ENCODE peak calls at places on chromosomes 6 and 20, in nine cellular contexts. M is HL-60, R is fibroblast of lung, O is uterus, Q is IMR-90, X is stomach, T is tibial artery, P is ovary, F is Peyer's patch. Z is an unnamed sample.

GRCh38 chr6:14550410-14550809 is 432.8 kb downstream of the CD83 start:
- DNase-seq in M (no peak), R (no peak), O (no peak), Q (no peak), X (no peak), T (no peak), P (no peak), F (no peak), Z (no peak)

GRCh38 chr6:1418471-1419191 is 29.3 kb downstream of the FOXF2 start:
- DNase-seq in M (peak), R (peak), O (no peak), Q (peak), X (no peak), T (no peak), P (no peak), F (no peak), Z (no peak)

GRCh38 chr20:5833309-5833941 is 83.2 kb downstream of the SHLD1 start:
- DNase-seq in M (no peak), R (no peak), O (no peak), Q (no peak), X (no peak), T (no peak), P (no peak), F (no peak), Z (no peak)

GRCh38 chr6:24824142-24824755 is 25.5 kb upstream of the ARMH2 start:
- DNase-seq in M (no peak), R (no peak), O (no peak), Q (no peak), X (no peak), T (no peak), P (no peak), F (no peak), Z (no peak)

GRCh38 chr20:50295762-50296449 is 105.3 kb downstream of the CEBPB start:
- DNase-seq in M (no peak), R (no peak), O (peak), Q (no peak), X (peak), T (no peak), P (no peak), F (no peak), Z (no peak)

GRCh38 chr20:64037498-64038213 is 1.7 kb downstream of the C20orf204 start:
- DNase-seq in M (no peak), R (no peak), O (no peak), Q (no peak), X (no peak), T (no peak), P (no peak), F (no peak), Z (no peak)

GRCh38 chr6:3913077-3913957 is 64.1 kb downstream of the FAM50B start:
- DNase-seq in M (no peak), R (peak), O (peak), Q (peak), X (peak), T (peak), P (peak), F (no peak), Z (no peak)

GRCh38 chr20:20712004-20712473 is 405 bp downstream of the RALGAPA2 start:
- DNase-seq in M (no peak), R (peak), O (no peak), Q (no peak), X (peak), T (no peak), P (no peak), F (no peak), Z (no peak)

GRCh38 chr20:39874049-39874893 is 814.8 kb downstream of the MAFB start:
- DNase-seq in M (peak), R (peak), O (peak), Q (peak), X (peak), T (peak), P (peak), F (peak), Z (no peak)

GRCh38 chr6:160261991-160262718 is 3.5 kb upstream of the SLC22A2 start:
- DNase-seq in M (no peak), R (no peak), O (no peak), Q (no peak), X (no peak), T (no peak), P (no peak), F (no peak), Z (no peak)

GRCh38 chr20:17611540-17612286 is 41.8 kb downstream of the DSTN start:
- DNase-seq in M (no peak), R (peak), O (no peak), Q (no peak), X (peak), T (peak), P (peak), F (no peak), Z (no peak)

GRCh38 chr6:137872071-137872470 is 5.0 kb downstream of the TNFAIP3 start:
- DNase-seq in M (no peak), R (no peak), O (no peak), Q (peak), X (no peak), T (no peak), P (no peak), F (no peak), Z (no peak)

GRCh38 chr20:41183391-41183790 is 46.0 kb downstream of the PLCG1 start:
- DNase-seq in M (no peak), R (no peak), O (no peak), Q (no peak), X (peak), T (no peak), P (no peak), F (peak), Z (no peak)

GRCh38 chr6:107264357-107264831 is 149.1 kb upstream of the BEND3 start:
- DNase-seq in M (no peak), R (peak), O (no peak), Q (peak), X (no peak), T (no peak), P (no peak), F (no peak), Z (no peak)

GRCh38 chr20:40776702-40777457 is 87.8 kb upstream of the MAFB start:
- DNase-seq in M (no peak), R (no peak), O (no peak), Q (no peak), X (no peak), T (no peak), P (no peak), F (no peak), Z (no peak)

GRCh38 chr6:141264101-141264500 is 868.6 kb upstream of the GJE1 start:
- DNase-seq in M (no peak), R (no peak), O (no peak), Q (peak), X (no peak), T (no peak), P (no peak), F (no peak), Z (no peak)

GRCh38 chr6:44113396-44113795 is 13.9 kb downstream of the MRPL14 start:
- DNase-seq in M (no peak), R (no peak), O (no peak), Q (no peak), X (no peak), T (no peak), P (no peak), F (no peak), Z (no peak)

GRCh38 chr6:38509713-38510112 is 130.0 kb downstream of the BTBD9 start:
- DNase-seq in M (no peak), R (peak), O (no peak), Q (peak), X (no peak), T (no peak), P (no peak), F (no peak), Z (no peak)

GRCh38 chr6:95083506-95083905 is 493.8 kb upstream of the MANEA start:
- DNase-seq in M (no peak), R (no peak), O (no peak), Q (no peak), X (no peak), T (no peak), P (no peak), F (no peak), Z (no peak)

GRCh38 chr6:95084867-95085266 is 492.5 kb upstream of the MANEA start:
- DNase-seq in M (no peak), R (no peak), O (no peak), Q (no peak), X (no peak), T (no peak), P (no peak), F (no peak), Z (no peak)

GRCh38 chr6:95078457-95078856 is 498.9 kb upstream of the MANEA start:
- DNase-seq in M (no peak), R (no peak), O (no peak), Q (no peak), X (no peak), T (no peak), P (no peak), F (no peak), Z (no peak)

GRCh38 chr6:95081231-95081630 is 496.1 kb upstream of the MANEA start:
- DNase-seq in M (no peak), R (no peak), O (no peak), Q (no peak), X (no peak), T (no peak), P (no peak), F (no peak), Z (no peak)

GRCh38 chr6:95081949-95082348 is 495.4 kb upstream of the MANEA start:
- DNase-seq in M (no peak), R (no peak), O (no peak), Q (no peak), X (no peak), T (no peak), P (no peak), F (no peak), Z (no peak)
- H3K27ac ChIP-seq in M (no peak), R (no peak), O (no peak), Q (no peak), X (no peak), T (no peak), P (no peak), F (no peak), Z (no peak)

GRCh38 chr6:36659271-36659670 is 19.2 kb upstream of the CDKN1A start:
- DNase-seq in M (no peak), R (peak), O (peak), Q (peak), X (no peak), T (no peak), P (no peak), F (no peak), Z (no peak)

GRCh38 chr6:36663504-36664446 is 14.7 kb upstream of the CDKN1A start:
- DNase-seq in M (no peak), R (no peak), O (no peak), Q (no peak), X (no peak), T (no peak), P (no peak), F (no peak), Z (no peak)

GRCh38 chr6:36662380-36662779 is 16.1 kb upstream of the CDKN1A start:
- DNase-seq in M (no peak), R (no peak), O (no peak), Q (no peak), X (no peak), T (no peak), P (no peak), F (no peak), Z (no peak)

GRCh38 chr6:36662827-36663256 is 15.7 kb upstream of the CDKN1A start:
- DNase-seq in M (no peak), R (no peak), O (no peak), Q (no peak), X (peak), T (no peak), P (no peak), F (no peak), Z (peak)

DNA sequence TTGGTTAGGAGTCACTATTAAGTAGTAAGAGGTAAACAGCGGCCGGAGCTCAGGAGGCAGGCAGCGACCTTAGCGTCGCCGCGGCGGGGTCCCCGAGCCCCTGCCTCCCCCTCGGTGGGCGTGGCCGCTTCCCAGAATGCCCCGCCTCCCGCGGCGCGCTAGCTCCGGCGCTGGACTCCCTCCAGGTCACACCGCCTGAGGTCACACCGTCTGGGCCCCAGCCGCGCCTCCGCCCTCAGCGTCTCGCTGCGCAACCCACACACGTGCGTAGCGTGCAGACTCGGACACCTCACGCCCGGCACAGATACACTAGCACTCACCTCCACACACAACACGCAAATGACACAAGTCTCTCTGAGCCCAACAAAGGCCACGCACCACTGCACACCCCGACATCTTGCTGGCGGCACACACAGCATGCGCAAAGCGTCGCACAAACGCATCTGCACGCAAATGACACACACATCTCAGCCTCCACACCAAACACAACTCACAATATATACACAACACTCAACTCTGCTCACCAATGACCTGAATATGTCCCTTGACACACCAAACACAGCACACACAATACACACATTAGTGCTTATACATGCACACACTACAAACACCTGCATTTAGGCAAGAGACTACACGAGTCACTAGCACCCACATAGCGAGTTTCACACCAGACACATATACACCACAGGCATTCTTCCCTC is 17.6 kb upstream of the CDKN1A start:
- DNase-seq in M (no peak), R (peak), O (no peak), Q (no peak), X (peak), T (no peak), P (peak), F (no peak), Z (no peak)
- H3K4me3 ChIP-seq in M (no peak), R (no peak), O (no peak), Q (no peak), X (peak), T (peak), P (no peak), F (peak), Z (no peak)

GRCh38 chr6:128443553-128443952 is 76.8 kb downstream of the PTPRK start:
- DNase-seq in M (no peak), R (no peak), O (no peak), Q (peak), X (peak), T (no peak), P (no peak), F (no peak), Z (no peak)
- H3K27ac ChIP-seq in M (no peak), R (no peak), O (no peak), Q (no peak), X (peak), T (no peak), P (no peak), F (no peak), Z (no peak)

GRCh38 chr6:53794720-53795253 is at the start of gene LRRC1:
- DNase-seq in M (peak), R (peak), O (peak), Q (peak), X (peak), T (peak), P (peak), F (peak), Z (peak)

GRCh38 chr6:53792973-53793317 is 1.9 kb upstream of the LRRC1 start:
- DNase-seq in M (no peak), R (no peak), O (no peak), Q (no peak), X (no peak), T (no peak), P (no peak), F (no peak), Z (no peak)

GRCh38 chr6:53794073-53794719 is 609 bp upstream of the LRRC1 start:
- DNase-seq in M (peak), R (peak), O (peak), Q (peak), X (peak), T (peak), P (peak), F (peak), Z (peak)

GRCh38 chr6:53792016-53792415 is 2.8 kb upstream of the LRRC1 start:
- DNase-seq in M (no peak), R (no peak), O (no peak), Q (no peak), X (no peak), T (no peak), P (no peak), F (no peak), Z (no peak)

DNA sequence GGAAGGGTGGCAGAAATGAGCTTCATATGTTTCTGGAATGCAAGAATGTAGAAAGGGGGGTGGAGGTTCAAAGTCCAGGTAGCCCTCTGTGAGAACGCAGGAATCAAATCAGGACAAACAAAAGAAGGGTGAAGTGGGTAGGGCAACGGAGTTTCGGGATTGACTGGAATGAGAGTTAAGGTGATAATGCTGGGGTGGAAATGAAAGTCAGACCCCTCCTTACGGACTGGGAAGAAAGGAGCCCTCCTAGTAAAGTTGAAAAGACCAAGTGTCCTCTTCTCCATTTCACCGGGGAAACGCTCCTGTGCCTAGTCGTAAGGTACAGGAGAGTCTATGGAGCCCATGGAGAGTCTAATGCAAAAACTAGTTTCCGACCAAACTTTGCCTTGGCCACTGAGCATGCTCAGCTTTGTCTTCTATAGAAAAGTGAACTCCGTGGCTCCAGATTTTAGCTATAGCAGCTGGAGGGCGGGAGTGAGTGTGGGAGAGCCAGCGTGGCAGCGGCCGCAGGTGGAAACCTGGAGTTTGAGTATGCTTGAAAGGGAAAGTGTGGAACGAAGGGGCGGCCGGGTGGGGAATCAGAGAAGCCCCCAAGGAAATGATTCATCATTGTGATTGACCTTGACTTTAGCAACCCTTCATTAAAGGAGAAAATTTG is 1.4 kb upstream of the LRRC1 start:
- DNase-seq in M (peak), R (peak), O (peak), Q (peak), X (peak), T (peak), P (peak), F (peak), Z (peak)
- H3K4me3 ChIP-seq in M (peak), R (peak), O (peak), Q (peak), X (peak), T (peak), P (peak), F (peak), Z (peak)

Z was measured in CD8-positive, alpha-beta memory T cell.